ENCODE peak calls at places on chromosomes 1 and 21, in four cellular contexts. I is MM.1S, F is GM23338, N is endothelial cell of umbilical vein. B is an unnamed sample. For H3K36me3, the result is how much of the 10 kb centered on the place peaks cover.

GRCh38 chr1:3466366-3467075 is 12.1 kb downstream of the ARHGEF16 start:
- DNase-seq in I (no peak), F (no peak), N (no peak), B (no peak)

GRCh38 chr1:177286396-177286795 is 115.6 kb downstream of the BRINP2 start:
- DNase-seq in F (no peak), I (no peak), N (no peak), B (peak)

GRCh38 chr1:101301446-101301845 is 64.6 kb downstream of the S1PR1 start:
- DNase-seq in N (peak), I (no peak), F (no peak), B (no peak)

GRCh38 chr1:14323665-14324630 is 274.5 kb upstream of the KAZN start:
- DNase-seq in F (no peak), I (peak), N (no peak), B (no peak)

GRCh38 chr1:99544328-99544727 is 101.6 kb upstream of the PALMD start:
- DNase-seq in N (peak), I (no peak), F (no peak), B (peak)

GRCh38 chr21:44337941-44338895 is 972 bp downstream of the CFAP410 start:
- DNase-seq in F (peak), N (peak), I (peak), B (peak)

GRCh38 chr1:29540801-29541357 is 304.6 kb downstream of the PTPRU start:
- DNase-seq in N (no peak), F (no peak), I (no peak), B (no peak)

GRCh38 chr21:46334351-46335140 is 10.6 kb downstream of the PCNT start:
- DNase-seq in N (no peak), F (no peak), I (no peak), B (no peak)

GRCh38 chr1:53763461-53763860 is 24.5 kb upstream of the GLIS1 start:
- DNase-seq in I (no peak), F (peak), N (no peak), B (no peak)

GRCh38 chr1:71667224-71667623 is 586.4 kb upstream of the ZRANB2 start:
- DNase-seq in N (no peak), F (no peak), I (no peak), B (peak)

GRCh38 chr1:96842215-96842614 is 120.6 kb downstream of the PTBP2 start:
- DNase-seq in N (no peak), I (no peak), F (peak), B (peak)

GRCh38 chr1:54474500-54475235 is 68.5 kb upstream of the SSBP3 start:
- DNase-seq in F (peak), I (no peak), N (no peak), B (peak)

GRCh38 chr1:189654906-189655305 is 822.8 kb downstream of the BRINP3 start:
- DNase-seq in F (no peak), N (no peak), I (no peak), B (no peak)

GRCh38 chr1:53316058-53316741 is 11.7 kb downstream of the LRP8 start:
- DNase-seq in I (no peak), F (peak), N (no peak), B (no peak)

GRCh38 chr1:65225179-65225578 is 77.2 kb downstream of the AK4 start:
- DNase-seq in F (no peak), I (no peak), N (no peak), B (no peak)

GRCh38 chr21:45460011-45460565 is 55.1 kb downstream of the COL18A1 start:
- DNase-seq in I (no peak), F (no peak), N (no peak), B (no peak)

GRCh38 chr1:6471086-6471841 is 5.3 kb upstream of the TNFRSF25 start:
- DNase-seq in I (no peak), F (peak), N (no peak), B (no peak)

GRCh38 chr21:45264146-45264918 is 23.4 kb downstream of the POFUT2 start:
- DNase-seq in N (no peak), F (no peak), I (no peak), B (no peak)

GRCh38 chr1:109615879-109616278 is 3.5 kb downstream of the GNAT2 start:
- DNase-seq in I (no peak), N (peak), F (no peak), B (no peak)

GRCh38 chr1:103489881-103490280 is 35.6 kb upstream of the RNPC3 start:
- DNase-seq in F (peak), N (no peak), I (no peak), B (peak)

GRCh38 chr1:5575396-5576110 is 416.7 kb downstream of the NPHP4 start:
- DNase-seq in F (peak), N (no peak), I (no peak), B (no peak)

GRCh38 chr1:108816049-108816882 is 40.6 kb downstream of the AKNAD1 start:
- DNase-seq in F (peak), N (peak), I (no peak), B (peak)

GRCh38 chr1:70909262-70909817 is 138.3 kb downstream of the PTGER3 start:
- DNase-seq in F (no peak), N (no peak), I (no peak), B (no peak)

GRCh38 chr1:229661022-229661877 is 35.2 kb downstream of the URB2 start:
- DNase-seq in F (peak), N (peak), I (peak), B (peak)

GRCh38 chr1:234962340-234962989 is 166.2 kb downstream of the TOMM20 start:
- DNase-seq in F (no peak), N (no peak), I (peak), B (peak)

GRCh38 chr1:172429324-172430127 is 9.0 kb downstream of the C1orf105 start:
- DNase-seq in N (peak), I (peak), F (peak), B (peak)

GRCh38 chr21:39724944-39725343 is 20.0 kb upstream of the IGSF5 start:
- DNase-seq in F (no peak), N (no peak), I (no peak), B (no peak)

GRCh38 chr1:64001038-64001437 is 202.4 kb upstream of the UBE2U start:
- DNase-seq in I (no peak), N (no peak), F (no peak), B (no peak)

GRCh38 chr21:44930543-44930981 is 9.3 kb upstream of the SLX9 start:
- DNase-seq in N (no peak), I (no peak), F (no peak), B (peak)

GRCh38 chr1:119631433-119632102 is 16.5 kb downstream of the ZNF697 start:
- DNase-seq in F (peak), I (no peak), N (peak), B (peak)

GRCh38 chr1:65741993-65742392 is 50.7 kb upstream of the PDE4B start:
- DNase-seq in N (no peak), F (no peak), I (no peak), B (no peak)

GRCh38 chr1:116415699-116416533 is 42.9 kb downstream of the ATP1A1 start:
- DNase-seq in F (peak), I (no peak), N (no peak), B (peak)

GRCh38 chr1:45850017-45850416 is 46.6 kb downstream of the MAST2 start:
- DNase-seq in I (no peak), N (no peak), F (no peak), B (no peak)

GRCh38 chr1:216193839-216194443 is 229.3 kb downstream of the USH2A start:
- DNase-seq in I (no peak), F (peak), N (no peak), B (peak)

GRCh38 chr1:158002630-158003408 is 9.4 kb downstream of the KIRREL1 start:
- DNase-seq in I (no peak), F (peak), N (no peak), B (peak)

GRCh38 chr1:108801101-108801500 is 54.6 kb downstream of the STXBP3 start:
- DNase-seq in I (no peak), F (no peak), N (peak), B (peak)

GRCh38 chr1:206797534-206798383 is 25.5 kb upstream of the IL10 start:
- DNase-seq in N (no peak), I (no peak), F (peak), B (peak)

DNA sequence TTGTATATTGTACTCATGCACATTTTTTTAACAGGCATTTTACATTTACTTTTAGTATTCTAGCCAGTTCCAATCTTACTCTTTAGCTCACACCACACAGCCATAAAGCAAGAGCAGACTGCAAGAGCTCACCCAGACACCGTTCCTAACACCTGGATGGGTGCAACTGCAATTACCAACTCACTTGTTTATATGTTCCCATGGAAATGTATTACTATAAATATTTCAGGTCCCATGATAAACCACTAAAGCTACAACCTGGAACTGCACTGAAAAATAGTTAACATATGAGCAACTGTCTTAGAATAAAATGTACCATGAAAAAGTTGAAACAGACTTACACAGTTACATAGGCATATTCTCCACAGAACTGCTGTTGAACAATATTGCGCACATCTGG is 30.8 kb downstream of the USP48 start:
- DNase-seq in N (no peak), I (no peak), F (no peak), B (no peak)
- H3K36me3 ChIP-seq in N (under half), I (under half), F (under half), B (under half)

GRCh38 chr1:42272920-42273319 is 62.1 kb downstream of the FOXJ3 start:
- DNase-seq in F (no peak), I (no peak), N (no peak), B (no peak)
- TF ChIP-seq EZH2 in F (no peak), I (no peak), N (no peak), B (no peak)

GRCh38 chr1:155379180-155379876 is 58.6 kb downstream of the RUSC1 start:
- DNase-seq in F (peak), I (peak), N (peak), B (peak)
- H3K4me3 ChIP-seq in F (no peak), I (no peak), N (no peak), B (no peak)

GRCh38 chr21:31397515-31397926 is 53.5 kb upstream of the TIAM1 start:
- DNase-seq in I (no peak), F (no peak), N (no peak), B (no peak)

GRCh38 chr21:31397939-31398338 is 53.9 kb upstream of the TIAM1 start:
- DNase-seq in N (no peak), I (peak), F (no peak), B (no peak)

GRCh38 chr21:31394309-31394708 is 50.2 kb upstream of the TIAM1 start:
- DNase-seq in N (no peak), I (no peak), F (no peak), B (no peak)

GRCh38 chr21:31395268-31395667 is 51.2 kb upstream of the TIAM1 start:
- DNase-seq in F (no peak), N (no peak), I (no peak), B (no peak)

GRCh38 chr21:31396399-31396798 is 52.3 kb upstream of the TIAM1 start:
- DNase-seq in F (no peak), N (no peak), I (no peak), B (no peak)
- H3K36me3 ChIP-seq in F (under half), N (under half), I (under half), B (under half)

GRCh38 chr21:36704958-36705678 is 6.2 kb downstream of the SIM2 start:
- DNase-seq in I (no peak), N (no peak), F (peak), B (no peak)

GRCh38 chr21:36706482-36706852 is 7.6 kb downstream of the SIM2 start:
- DNase-seq in I (no peak), F (no peak), N (no peak), B (no peak)

GRCh38 chr21:36706951-36707762 is 8.2 kb downstream of the SIM2 start:
- DNase-seq in N (no peak), F (peak), I (no peak), B (peak)

GRCh38 chr21:36704281-36704957 is 5.5 kb downstream of the SIM2 start:
- DNase-seq in N (no peak), I (no peak), F (peak), B (no peak)

DNA sequence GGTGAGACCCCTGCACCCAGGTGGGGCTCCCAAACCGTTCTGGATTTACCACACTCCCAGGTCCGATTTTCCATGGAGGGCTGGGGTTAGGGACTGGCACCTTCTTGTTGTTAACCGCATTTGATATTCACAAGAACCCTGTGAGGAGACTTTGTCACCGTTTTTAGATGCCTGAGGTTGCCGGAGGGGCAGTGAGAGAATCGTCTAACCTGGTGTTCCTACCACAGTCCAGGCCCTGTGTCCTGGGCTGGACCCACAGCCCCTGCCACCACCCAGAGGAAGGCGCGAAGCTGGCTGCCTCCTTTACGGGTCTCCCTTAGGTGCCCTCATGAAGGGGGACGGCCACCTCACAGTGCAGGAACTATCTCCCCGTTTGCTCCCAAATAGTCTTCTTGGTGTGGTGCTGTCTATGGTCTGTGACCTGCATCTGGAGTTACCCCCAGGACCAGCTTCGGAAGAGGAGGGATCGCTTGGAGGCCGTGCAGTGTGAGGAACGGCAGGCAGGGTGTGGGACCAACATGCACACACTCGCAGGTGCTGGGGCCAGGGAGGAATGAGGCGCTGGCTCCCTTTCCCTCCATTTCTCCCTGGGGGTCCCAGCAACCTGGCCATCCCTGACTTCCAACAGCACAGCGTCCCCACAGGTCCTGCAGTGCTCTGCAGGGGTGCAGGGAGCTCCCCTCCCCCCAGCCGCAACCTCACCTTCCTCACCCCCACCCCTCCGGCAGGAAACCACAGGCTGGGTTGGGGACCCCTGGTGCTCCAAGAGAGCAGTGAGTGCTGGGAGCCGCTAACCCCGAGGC is 7.0 kb downstream of the SIM2 start:
- DNase-seq in I (no peak), N (no peak), F (peak), B (no peak)
- TF ChIP-seq EZH2 in I (peak), N (peak), F (peak), B (no peak)

GRCh38 chr1:214318956-214319355 is 38.0 kb downstream of the SMYD2 start:
- DNase-seq in N (no peak), I (no peak), F (peak), B (no peak)

GRCh38 chr1:214318356-214318755 is 37.4 kb downstream of the SMYD2 start:
- DNase-seq in I (no peak), F (no peak), N (no peak), B (no peak)

GRCh38 chr1:214317300-214317699 is 36.3 kb downstream of the SMYD2 start:
- DNase-seq in I (no peak), N (no peak), F (peak), B (no peak)

GRCh38 chr1:214316597-214316996 is 35.6 kb downstream of the SMYD2 start:
- DNase-seq in F (peak), I (no peak), N (no peak), B (peak)

GRCh38 chr1:214317734-214318133 is 36.8 kb downstream of the SMYD2 start:
- DNase-seq in F (peak), I (no peak), N (no peak), B (no peak)
- H3K4me3 ChIP-seq in F (peak), I (no peak), N (no peak), B (no peak)

DNA sequence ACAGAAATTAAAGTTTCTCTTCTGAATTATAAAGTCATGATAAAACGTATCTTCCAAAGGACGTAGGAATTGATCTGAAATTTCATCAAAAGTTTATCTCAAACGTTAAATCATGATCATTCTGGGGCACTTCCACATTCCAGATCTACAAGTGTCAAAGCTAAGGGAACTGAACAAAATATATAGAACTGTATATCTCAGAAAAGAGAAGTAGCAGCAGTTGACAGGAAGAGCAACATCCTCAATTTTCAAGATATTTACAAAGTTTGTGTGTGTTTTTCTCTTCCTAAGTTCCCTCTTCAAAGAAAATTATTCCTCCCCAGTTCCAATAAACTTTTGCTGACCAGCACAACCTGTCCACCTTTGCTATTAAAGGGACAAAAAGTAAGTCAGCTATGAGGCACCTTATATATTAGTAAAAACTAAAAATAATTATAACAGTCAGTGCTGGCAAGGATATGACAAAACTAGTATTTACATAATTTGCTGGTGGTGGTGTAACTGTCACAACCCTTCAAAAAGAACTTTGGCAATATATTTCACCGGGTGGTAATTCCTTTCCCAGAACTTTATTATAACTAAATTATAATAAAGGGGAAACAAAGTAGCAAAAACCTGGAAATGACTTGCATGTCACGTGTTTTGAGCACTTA is 38.5 kb upstream of the EYA3 start:
- DNase-seq in I (no peak), N (no peak), F (no peak), B (no peak)
- H3K36me3 ChIP-seq in I (under half), N (under half), F (under half), B (under half)

GRCh38 chr1:236167154-236167553 is 24.8 kb downstream of the GPR137B start:
- DNase-seq in F (no peak), N (no peak), I (no peak), B (no peak)

GRCh38 chr1:236165238-236165981 is 23.1 kb downstream of the GPR137B start:
- DNase-seq in I (no peak), F (no peak), N (no peak), B (no peak)

GRCh38 chr1:236163460-236164153 is 21.3 kb downstream of the GPR137B start:
- DNase-seq in N (no peak), I (no peak), F (no peak), B (no peak)

GRCh38 chr1:236166041-236166440 is 23.7 kb downstream of the GPR137B start:
- DNase-seq in N (no peak), I (no peak), F (no peak), B (no peak)

DNA sequence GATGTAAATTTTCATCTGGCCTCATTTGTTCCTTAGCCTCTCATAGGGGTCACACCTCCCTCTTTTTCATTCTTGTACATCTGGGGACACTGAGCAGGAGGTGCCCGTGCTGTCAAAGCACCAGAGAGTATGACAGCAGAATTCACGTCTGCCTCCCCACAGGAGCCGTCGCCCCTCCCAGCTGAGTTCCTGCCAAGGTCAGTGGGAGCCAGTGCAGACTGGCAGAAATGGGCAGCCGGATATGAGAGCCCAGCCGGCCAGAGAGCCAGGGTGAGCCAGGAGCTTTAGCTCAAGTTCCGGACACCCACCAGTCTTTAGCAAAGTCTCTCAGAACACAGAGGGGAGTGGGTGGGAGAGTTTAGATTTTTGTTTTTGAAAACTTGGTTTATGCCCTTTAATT is 21.9 kb downstream of the GPR137B start:
- DNase-seq in F (no peak), I (no peak), N (no peak), B (no peak)
- TF ChIP-seq EZH2 in F (no peak), I (no peak), N (no peak), B (no peak)

GRCh38 chr21:32389337-32390015 is 3.3 kb downstream of the URB1 start:
- DNase-seq in I (no peak), N (no peak), F (no peak), B (peak)
- H3K4me3 ChIP-seq in I (no peak), N (no peak), F (no peak), B (peak)